ENCODE peak calls at places on chromosomes 11 and 22, in ten cellular contexts. N is cardiac muscle cell, K is cortex of kidney, O is NCI-H1417 treated with DMSO at 0.1 percent for 48 hours, W is HT1080, T is NCI-H2107, H is G401, D is cardiac fibroblast, B is foreskin fibroblast, L is WTC11. Y is an unnamed sample.

GRCh38 chr11:70548976-70549375 is 150.6 kb downstream of the CTTN start:
- DNase-seq in N (no peak), K (no peak), O (no peak), W (no peak), T (no peak), H (no peak), D (no peak), B (no peak), L (no peak), Y (no peak)

GRCh38 chr11:75534291-75535038 is 8.7 kb upstream of the GDPD5 start:
- DNase-seq in N (no peak), K (no peak), O (no peak), W (no peak), T (no peak), H (no peak), D (no peak), B (no peak), L (no peak), Y (no peak)

GRCh38 chr11:106202935-106203620 is 125.6 kb downstream of the AASDHPPT start:
- DNase-seq in N (peak), K (no peak), O (no peak), W (no peak), T (no peak), H (no peak), D (no peak), B (no peak), L (no peak), Y (no peak)

GRCh38 chr11:12155696-12156095 is 45.3 kb downstream of the MICAL2 start:
- DNase-seq in N (no peak), K (no peak), O (no peak), W (no peak), T (no peak), H (no peak), D (no peak), B (no peak), L (no peak), Y (no peak)

GRCh38 chr11:70247710-70248072 is 22.8 kb upstream of the PPFIA1 start:
- DNase-seq in N (no peak), K (no peak), O (no peak), W (no peak), T (no peak), H (peak), D (no peak), B (no peak), L (no peak), Y (no peak)

GRCh38 chr11:110123003-110123402 is 29.8 kb downstream of the ZC3H12C start:
- DNase-seq in N (peak), K (no peak), O (no peak), W (no peak), T (no peak), H (no peak), D (peak), B (peak), L (no peak), Y (no peak)

GRCh38 chr11:9276571-9276970 is 11.4 kb upstream of the DENND5A start:
- DNase-seq in N (no peak), K (no peak), O (no peak), W (peak), T (no peak), H (no peak), D (no peak), B (peak), L (no peak), Y (no peak)

GRCh38 chr11:66653123-66653522 is 14.6 kb downstream of the RBM4 start:
- DNase-seq in N (no peak), K (no peak), O (no peak), W (peak), T (no peak), H (no peak), D (no peak), B (no peak), L (no peak), Y (no peak)

GRCh38 chr11:45815747-45816146 is 10.8 kb downstream of the SLC35C1 start:
- DNase-seq in N (peak), K (no peak), O (no peak), W (peak), T (no peak), H (peak), D (peak), B (peak), L (no peak), Y (no peak)

GRCh38 chr22:19783531-19784395 is 23.2 kb downstream of the TBX1 start:
- DNase-seq in N (no peak), K (no peak), O (no peak), W (no peak), T (no peak), H (no peak), D (no peak), B (no peak), L (peak), Y (no peak)

GRCh38 chr11:18013790-18014507 is 1.1 kb upstream of the SERGEF start:
- DNase-seq in N (peak), K (no peak), O (no peak), W (peak), T (no peak), H (peak), D (no peak), B (peak), L (peak), Y (no peak)

GRCh38 chr22:17788528-17789378 is 14.5 kb upstream of the BID start:
- DNase-seq in N (no peak), K (no peak), O (no peak), W (no peak), T (no peak), H (peak), D (no peak), B (no peak), L (peak), Y (no peak)

GRCh38 chr11:2793781-2794418 is 91.7 kb downstream of the CDKN1C start:
- DNase-seq in N (no peak), K (no peak), O (no peak), W (no peak), T (no peak), H (no peak), D (no peak), B (no peak), L (peak), Y (no peak)

GRCh38 chr11:118907749-118908106 is 18.0 kb downstream of the BCL9L start:
- DNase-seq in N (no peak), K (no peak), O (no peak), W (no peak), T (no peak), H (no peak), D (no peak), B (peak), L (no peak), Y (no peak)

GRCh38 chr11:61918251-61919112 is 1.1 kb upstream of the RAB3IL1 start:
- DNase-seq in N (peak), K (no peak), O (no peak), W (no peak), T (no peak), H (no peak), D (no peak), B (peak), L (no peak), Y (no peak)

GRCh38 chr11:112526699-112527410 is 266.2 kb upstream of the PLET1 start:
- DNase-seq in N (peak), K (no peak), O (no peak), W (peak), T (no peak), H (no peak), D (no peak), B (no peak), L (no peak), Y (no peak)

GRCh38 chr11:57167125-57167839 is 14.5 kb upstream of the LRRC55 start:
- DNase-seq in N (no peak), K (no peak), O (no peak), W (no peak), T (no peak), H (peak), D (no peak), B (no peak), L (no peak), Y (no peak)

GRCh38 chr11:2588809-2589537 is 110.8 kb downstream of the KCNQ1OT1 start:
- DNase-seq in N (no peak), K (no peak), O (no peak), W (no peak), T (no peak), H (no peak), D (no peak), B (no peak), L (no peak), Y (no peak)

GRCh38 chr22:30246962-30247376 is 410 bp upstream of the LIF start:
- DNase-seq in N (no peak), K (no peak), O (no peak), W (no peak), T (no peak), H (no peak), D (no peak), B (no peak), L (no peak), Y (no peak)

GRCh38 chr22:43537019-43537585 is 125.3 kb downstream of the MPPED1 start:
- DNase-seq in N (no peak), K (no peak), O (no peak), W (peak), T (no peak), H (no peak), D (no peak), B (no peak), L (no peak), Y (no peak)

GRCh38 chr11:43631732-43632131 is 48.8 kb upstream of the HSD17B12 start:
- DNase-seq in N (no peak), K (no peak), O (no peak), W (no peak), T (no peak), H (no peak), D (no peak), B (no peak), L (peak), Y (no peak)

GRCh38 chr22:49299821-49300231 is 527.8 kb downstream of the BRD1 start:
- DNase-seq in N (no peak), K (no peak), O (no peak), W (no peak), T (no peak), H (no peak), D (no peak), B (no peak), L (no peak), Y (no peak)

GRCh38 chr11:69950120-69950519 is 128.0 kb upstream of the ANO1 start:
- DNase-seq in N (no peak), K (no peak), O (no peak), W (peak), T (no peak), H (no peak), D (peak), B (no peak), L (peak), Y (no peak)

GRCh38 chr11:36306888-36307287 is 10.8 kb downstream of the PRR5L start:
- DNase-seq in N (peak), K (no peak), O (no peak), W (peak), T (no peak), H (no peak), D (peak), B (peak), L (no peak), Y (no peak)

GRCh38 chr11:70005107-70005818 is 72.9 kb upstream of the ANO1 start:
- DNase-seq in N (peak), K (no peak), O (no peak), W (peak), T (no peak), H (peak), D (peak), B (peak), L (no peak), Y (no peak)

GRCh38 chr22:39223091-39223710 is 21.6 kb downstream of the PDGFB start:
- DNase-seq in N (no peak), K (no peak), O (no peak), W (no peak), T (no peak), H (peak), D (no peak), B (peak), L (no peak), Y (no peak)

GRCh38 chr11:23509023-23509422 is 648.7 kb upstream of the CCDC179 start:
- DNase-seq in N (peak), K (no peak), O (no peak), W (peak), T (no peak), H (no peak), D (peak), B (peak), L (no peak), Y (no peak)

GRCh38 chr11:27427183-27427980 is 45.2 kb downstream of the LGR4 start:
- DNase-seq in N (peak), K (no peak), O (no peak), W (peak), T (no peak), H (no peak), D (peak), B (peak), L (no peak), Y (no peak)

GRCh38 chr11:111627591-111627990 is 25.3 kb downstream of the SIK2 start:
- DNase-seq in N (peak), K (no peak), O (no peak), W (no peak), T (no peak), H (no peak), D (no peak), B (peak), L (no peak), Y (no peak)

Y was measured in neuronal stem cell.